ENCODE peak calls at places on chromosome 20, in four cellular contexts. L is fibroblast of lung, K is IMR-90, J is tibial artery. H is an unnamed sample.
A peak's percentile ranks its signal among the peaks of the same experiment; 100 is the strongest.

GRCh38 chr20:53162251-53162835 is 190.2 kb downstream of the TSHZ2 start:
- DNase-seq in J (no peak), L (peak; percentile 91), K (peak; percentile 47), H (peak; percentile 78)

GRCh38 chr20:57756921-57757320 is 47.1 kb upstream of the PMEPA1 start:
- DNase-seq in L (no peak), J (no peak), K (no peak), H (no peak)

GRCh38 chr20:38059832-38060231 is 26.3 kb downstream of the RPRD1B start:
- DNase-seq in K (no peak), L (no peak), J (no peak), H (no peak)

GRCh38 chr20:48750941-48751620 is 76.7 kb downstream of the PREX1 start:
- DNase-seq in J (no peak), L (peak; percentile 22), K (no peak), H (no peak)

GRCh38 chr20:45097485-45098095 is 3.3 kb downstream of the KCNS1 start:
- DNase-seq in L (peak; percentile 35), J (no peak), K (no peak), H (peak; percentile 38)

GRCh38 chr20:34581341-34582189 is 23.0 kb downstream of the MAP1LC3A start:
- DNase-seq in L (peak; percentile 69), J (no peak), K (peak; percentile 70), H (no peak)

GRCh38 chr20:25514195-25514594 is 71.1 kb downstream of the NINL start:
- DNase-seq in K (no peak), J (no peak), L (no peak), H (no peak)

GRCh38 chr20:47487175-47487917 is 14.3 kb upstream of the NCOA3 start:
- DNase-seq in L (peak; percentile 34), J (peak; percentile 42), K (peak; percentile 25), H (no peak)

GRCh38 chr20:45248609-45249008 is 5.8 kb downstream of the SLPI start:
- DNase-seq in K (no peak), L (no peak), J (no peak), H (no peak)

GRCh38 chr20:31841928-31842327 is 3.5 kb downstream of the FOXS1 start:
- DNase-seq in J (peak; percentile 92), L (peak; percentile 87), K (peak; percentile 66), H (peak; percentile 45)

GRCh38 chr20:23151008-23151703 is 65.0 kb upstream of the CD93 start:
- DNase-seq in L (no peak), K (no peak), J (peak; percentile 59), H (no peak)

GRCh38 chr20:11905460-11906150 is 12.1 kb upstream of the BTBD3 start:
- DNase-seq in L (no peak), K (peak; percentile 29), J (no peak), H (no peak)

GRCh38 chr20:15930324-15931305 is 642.6 kb downstream of the KIF16B start:
- DNase-seq in J (no peak), K (peak; percentile 39), L (peak; percentile 5), H (peak; percentile 20)
- TF ChIP-seq CTCF in J (peak; percentile 48), K (peak; percentile 57), L (peak; percentile 54), H (peak; percentile 46)

DNA sequence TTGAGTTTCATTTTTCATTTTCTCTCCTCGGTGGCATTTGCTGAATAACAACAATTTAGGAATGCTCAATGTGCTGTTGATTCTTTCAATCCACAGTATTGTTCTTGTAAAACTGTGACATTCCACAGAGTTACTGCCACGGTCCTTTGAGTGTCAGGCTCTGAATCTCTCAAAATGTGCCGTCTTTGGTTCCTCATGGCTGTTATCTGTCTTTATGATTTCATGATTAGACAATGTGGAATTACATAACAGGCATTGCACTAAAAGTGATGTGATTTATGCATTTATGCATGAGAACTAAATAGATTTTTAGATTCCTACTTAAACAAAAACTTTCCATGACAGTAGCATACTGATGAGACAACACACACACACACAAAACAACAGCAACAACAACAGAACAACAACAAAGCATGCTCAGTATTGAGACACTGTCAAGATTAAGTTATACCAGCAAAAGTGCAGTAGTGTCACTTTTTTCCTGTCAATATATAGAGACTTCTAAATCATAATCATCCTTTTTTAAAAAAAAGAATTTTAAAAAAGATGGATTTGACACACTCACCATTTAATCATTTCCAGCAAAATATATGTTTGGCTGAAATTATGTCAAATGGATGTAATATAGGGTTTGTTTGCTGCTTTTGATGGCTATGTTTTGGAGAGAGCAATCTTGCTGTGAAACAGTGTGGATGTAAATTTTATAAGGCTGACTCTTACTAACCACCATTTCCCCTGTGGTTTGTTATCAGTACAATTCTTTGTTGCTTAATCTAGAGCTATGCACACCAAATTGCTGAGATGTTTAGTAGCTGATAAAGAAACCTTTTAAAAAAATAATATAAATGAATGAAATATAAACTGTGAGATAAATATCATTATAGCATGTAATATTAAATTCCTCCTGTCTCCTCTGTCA is 88.1 kb downstream of the SNAP25 start:
- DNase-seq in J (no peak), L (peak; percentile 96), K (peak; percentile 91), H (peak; percentile 55)
- H3K27ac ChIP-seq in J (no peak overlapping the region), L (peak overlapping the region; percentile 55), K (peak overlapping the region; percentile 12), H (no peak overlapping the region)

DNA sequence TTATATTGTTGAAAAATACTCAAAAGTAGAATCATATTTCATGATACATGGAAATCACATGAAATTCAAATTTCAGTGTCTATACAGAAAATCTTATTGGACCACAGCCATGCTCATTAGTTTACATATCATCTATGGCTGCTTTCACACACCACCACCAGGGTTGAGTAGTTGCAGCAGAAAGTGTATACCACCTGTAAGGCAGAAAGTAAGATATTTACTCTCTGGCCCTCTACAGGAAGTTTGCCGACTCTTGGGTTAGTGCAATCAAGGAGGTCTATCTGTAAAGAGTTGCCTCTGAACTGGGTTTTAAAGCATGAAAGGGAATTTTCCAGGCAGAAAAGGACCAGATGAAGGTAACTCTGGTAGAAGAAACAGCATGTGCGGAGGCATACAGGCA is 432.3 kb downstream of the DHX35 start:
- DNase-seq in K (no peak), L (no peak), J (no peak), H (no peak)
- TF ChIP-seq CTCF in K (no peak), L (no peak), J (no peak), H (no peak)

GRCh38 chr20:62987114-62987513 is 19.6 kb downstream of the BHLHE23 start:
- DNase-seq in J (no peak), L (no peak), K (no peak), H (no peak)

GRCh38 chr20:62984666-62985065 is 22.1 kb downstream of the BHLHE23 start:
- DNase-seq in J (no peak), K (no peak), L (no peak), H (no peak)

GRCh38 chr20:62989201-62989601 is 17.6 kb downstream of the BHLHE23 start:
- DNase-seq in L (no peak), J (no peak), K (no peak), H (no peak)

GRCh38 chr20:62985089-62985778 is 21.5 kb downstream of the BHLHE23 start:
- DNase-seq in L (no peak), J (no peak), K (no peak), H (no peak)

GRCh38 chr20:62986257-62986807 is 20.4 kb downstream of the BHLHE23 start:
- DNase-seq in J (no peak), L (no peak), K (no peak), H (no peak)
- H3K27ac ChIP-seq in J (no peak overlapping the region), L (no peak overlapping the region), K (no peak overlapping the region), H (no peak overlapping the region)

DNA sequence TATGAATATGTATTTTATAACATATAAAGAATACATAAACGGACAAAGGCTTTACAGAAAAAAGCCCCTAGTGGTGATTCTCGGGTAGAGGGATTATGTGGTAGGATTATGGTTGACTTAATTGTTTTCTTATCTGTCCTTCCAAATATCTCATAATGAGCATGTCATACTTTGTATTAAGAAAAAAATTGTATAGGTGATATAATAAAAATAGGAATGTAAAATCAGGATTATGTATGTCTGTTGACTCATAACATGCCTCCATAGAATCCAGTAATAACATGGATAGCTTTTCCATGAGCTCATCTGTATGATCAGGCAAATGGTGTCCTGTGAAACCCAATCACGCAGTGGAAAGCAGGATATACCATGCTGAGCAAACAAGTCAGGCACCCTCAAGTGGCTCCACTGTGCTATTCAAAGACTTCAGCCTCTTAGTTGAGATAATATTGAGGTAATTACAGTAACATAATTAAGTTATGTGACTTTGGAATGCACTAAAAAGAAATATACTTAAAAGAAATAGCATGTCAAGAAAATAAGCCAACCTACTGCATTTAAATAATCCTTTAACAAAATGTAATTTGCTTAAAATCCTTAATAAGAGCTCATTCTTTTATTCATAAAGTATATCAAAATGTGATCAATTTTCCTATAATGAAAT is 39.6 kb upstream of the PRELID3B start:
- DNase-seq in J (no peak), K (peak; percentile 84), L (peak; percentile 68), H (peak; percentile 64)
- TF ChIP-seq CTCF in J (peak; percentile 24), K (no peak), L (peak; percentile 11), H (peak; percentile 36)

GRCh38 chr20:46312945-46313861 is 4.9 kb upstream of the CDH22 start:
- DNase-seq in K (no peak), J (no peak), L (no peak), H (no peak)
- H3K27ac ChIP-seq in K (no peak overlapping the region), J (no peak overlapping the region), L (no peak overlapping the region), H (no peak overlapping the region)

GRCh38 chr20:19815553-19815991 is 57.5 kb downstream of the RIN2 start:
- DNase-seq in K (peak; percentile 99), L (peak; percentile 99), J (no peak), H (peak; percentile 93)
- TF ChIP-seq CTCF in K (no peak), L (no peak), J (peak; percentile 30), H (peak; percentile 43)

DNA sequence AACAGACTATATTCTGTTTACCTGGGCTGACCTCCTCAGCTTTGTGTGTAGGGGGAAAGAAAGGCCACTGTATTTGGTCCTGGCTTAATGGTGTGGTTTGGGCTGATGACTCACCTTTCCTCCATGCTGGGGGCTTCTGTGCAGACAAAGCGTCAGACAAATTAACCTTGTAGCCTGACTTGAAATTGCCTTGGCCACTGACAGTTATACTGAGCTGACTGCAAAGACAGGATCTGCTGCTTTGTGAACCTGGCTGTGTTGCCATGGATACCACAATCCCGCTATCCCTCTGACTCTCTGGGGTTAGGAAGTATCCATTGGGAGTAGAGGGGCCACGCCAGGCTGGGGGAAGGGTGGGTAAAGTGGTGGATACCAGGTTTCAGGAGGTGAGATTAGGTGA is 243.8 kb upstream of the CHD6 start:
- DNase-seq in K (no peak), L (no peak), J (no peak), H (no peak)
- H3K27ac ChIP-seq in K (no peak overlapping the region), L (no peak overlapping the region), J (no peak overlapping the region), H (no peak overlapping the region)

H was measured in RWPE1.